ENCODE peak calls at places on chromosome 11, in seven cellular contexts. F, I, V, C, H, G and W are unnamed samples.

GRCh38 chr11:70111269-70112016 is 33.3 kb downstream of the ANO1 start:
- DNase-seq in G (no peak), V (peak; percentile 31), F (no peak), H (peak; percentile 43), I (peak; percentile 67), C (no peak), W (no peak)

GRCh38 chr11:39461065-39461464 is 1998.4 kb downstream of the LRRC4C start:
- DNase-seq in G (no peak), C (no peak), H (no peak), V (no peak), I (no peak), F (no peak), W (no peak)

GRCh38 chr11:68990995-68991780 is 10.4 kb upstream of the MRGPRD start:
- DNase-seq in I (no peak), G (no peak), V (no peak), H (no peak), C (no peak), F (no peak), W (no peak)

GRCh38 chr11:129215506-129216245 is 23.6 kb upstream of the ARHGAP32 start:
- DNase-seq in F (no peak), G (no peak), H (no peak), I (no peak), V (no peak), C (no peak), W (no peak)

GRCh38 chr11:121082219-121082618 is 18.8 kb upstream of the TECTA start:
- DNase-seq in I (no peak), C (no peak), G (no peak), V (no peak), F (no peak), H (no peak), W (no peak)

GRCh38 chr11:83819936-83820549 is 533.9 kb upstream of the CCDC90B start:
- DNase-seq in I (peak; percentile 82), H (peak; percentile 57), G (no peak), V (peak; percentile 80), F (no peak), C (no peak), W (peak; percentile 18)

GRCh38 chr11:30635401-30635989 is 49.3 kb upstream of the MPPED2 start:
- DNase-seq in F (peak; percentile 17), G (no peak), H (no peak), C (no peak), I (peak; percentile 0), V (no peak), W (no peak)

GRCh38 chr11:95918720-95919119 is 5.2 kb downstream of the MTMR2 start:
- DNase-seq in G (no peak), C (no peak), V (no peak), F (no peak), I (no peak), H (no peak), W (no peak)

DNA sequence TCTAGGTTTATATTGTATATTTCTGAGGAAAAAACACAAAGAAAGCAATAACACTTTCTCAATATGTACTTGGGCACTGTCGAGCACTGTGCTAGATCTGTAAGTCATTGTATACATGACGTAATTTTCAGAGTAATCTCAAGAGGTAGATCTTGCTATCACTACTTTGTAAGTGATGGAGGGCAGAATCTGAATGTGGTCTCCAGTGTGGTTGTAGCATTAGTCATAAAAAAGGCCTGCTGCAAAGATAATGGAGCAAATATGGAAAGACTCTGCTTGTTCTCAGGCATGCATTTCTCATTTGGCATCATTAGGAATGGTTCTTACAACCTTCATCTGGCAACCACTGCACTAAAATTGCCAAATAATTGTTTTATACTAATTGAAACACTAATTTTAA is 419.8 kb upstream of the CCDC179 start:
- DNase-seq in I (peak; percentile 50), H (no peak), F (no peak), G (no peak), C (no peak), V (no peak), W (no peak)
- H3K27me3 ChIP-seq in I (no peaks in the 10 kb centered on the region), H (no peaks in the 10 kb centered on the region), F (no peaks in the 10 kb centered on the region), G (no peaks in the 10 kb centered on the region), C (no peaks in the 10 kb centered on the region), V (no peaks in the 10 kb centered on the region), W (no peaks in the 10 kb centered on the region)

DNA sequence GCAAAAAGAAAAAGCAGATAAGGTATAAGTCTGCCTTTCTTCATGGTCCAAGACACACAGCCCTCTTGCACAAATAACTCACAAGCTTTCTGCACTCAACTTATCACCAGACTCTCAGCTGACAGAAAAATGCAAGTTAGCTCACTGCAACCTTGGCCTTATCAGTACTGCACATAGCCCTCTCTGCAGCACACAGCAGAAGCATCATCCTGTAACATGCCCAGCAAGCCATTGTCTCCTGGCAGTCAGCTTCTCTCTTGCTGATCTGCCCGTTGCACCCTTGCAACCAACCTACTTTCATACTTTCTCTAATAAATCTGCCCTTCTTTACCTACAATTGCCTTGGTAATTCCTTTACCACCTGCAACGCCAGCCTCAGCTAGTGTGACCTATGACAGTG is 5.8 kb downstream of the ZBTB44 start:
- DNase-seq in F (no peak), H (no peak), C (no peak), G (no peak), I (peak; percentile 44), V (no peak), W (no peak)
- TF ChIP-seq CTCF in F (no peak), H (no peak), C (no peak), G (no peak), I (no peak), V (no peak), W (no peak)

GRCh38 chr11:76152086-76152658 is 54.1 kb downstream of the WNT11 start:
- DNase-seq in V (peak; percentile 94), F (no peak), C (peak; percentile 86), G (peak; percentile 64), H (peak; percentile 79), I (peak; percentile 85), W (no peak)

GRCh38 chr11:76151561-76152085 is 54.7 kb downstream of the WNT11 start:
- DNase-seq in F (no peak), V (no peak), G (no peak), I (no peak), C (no peak), H (no peak), W (no peak)

GRCh38 chr11:76155455-76156232 is 50.7 kb downstream of the WNT11 start:
- DNase-seq in I (no peak), F (peak; percentile 71), V (no peak), H (no peak), C (no peak), G (no peak), W (no peak)

GRCh38 chr11:76153609-76153949 is 52.7 kb downstream of the WNT11 start:
- DNase-seq in I (peak; percentile 49), F (no peak), H (no peak), V (peak; percentile 88), C (no peak), G (no peak), W (peak; percentile 59)

DNA sequence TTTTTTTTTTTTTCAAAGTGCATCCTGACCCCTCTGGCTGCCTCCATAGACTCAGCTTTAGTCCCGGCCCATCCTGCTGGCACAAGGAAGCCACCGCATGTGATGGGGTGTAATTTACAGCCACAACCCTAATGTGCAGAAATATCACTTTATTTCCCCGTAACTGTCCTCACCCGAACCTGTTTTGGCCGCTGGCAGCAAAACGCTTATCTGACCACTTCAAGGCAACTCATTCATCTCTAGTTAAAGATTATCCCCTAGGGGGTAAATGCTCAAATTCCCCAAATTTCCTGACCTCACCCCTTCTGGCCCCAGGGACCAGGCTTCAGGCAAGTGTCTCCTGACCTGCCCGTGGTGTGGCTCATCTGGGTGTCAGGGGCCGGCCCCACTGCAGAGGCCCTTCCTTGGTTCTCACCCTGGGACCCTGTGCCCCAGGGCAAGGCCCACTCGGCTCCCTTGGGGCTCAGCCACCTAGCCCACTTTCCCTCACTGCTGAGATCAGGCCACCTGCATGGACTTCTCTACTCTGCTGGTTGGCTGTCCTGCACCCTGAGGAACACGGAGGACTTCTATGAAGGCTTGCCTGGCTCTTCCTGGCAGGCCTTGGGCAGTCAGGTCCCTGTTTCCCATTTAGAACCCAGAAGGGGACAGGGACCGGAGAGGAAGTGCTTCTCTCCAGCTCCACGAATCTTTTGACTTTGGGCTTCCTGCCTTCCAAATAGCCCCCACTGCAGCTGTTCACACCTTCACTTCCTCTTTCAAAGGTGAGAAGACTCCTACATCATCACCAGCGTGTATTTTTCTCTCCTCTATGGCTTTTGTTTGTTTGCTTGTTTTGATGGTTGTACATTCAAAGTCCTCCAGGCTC is 53.3 kb downstream of the WNT11 start:
- DNase-seq in G (no peak), H (no peak), V (no peak), I (no peak), F (no peak), C (peak; percentile 53), W (no peak)
- H3K27me3 ChIP-seq in G (peaks cover 3% of the 10 kb centered on the region), H (no peaks in the 10 kb centered on the region), V (no peaks in the 10 kb centered on the region), I (no peaks in the 10 kb centered on the region), F (no peaks in the 10 kb centered on the region), C (no peaks in the 10 kb centered on the region), W (peaks cover 3% of the 10 kb centered on the region)

DNA sequence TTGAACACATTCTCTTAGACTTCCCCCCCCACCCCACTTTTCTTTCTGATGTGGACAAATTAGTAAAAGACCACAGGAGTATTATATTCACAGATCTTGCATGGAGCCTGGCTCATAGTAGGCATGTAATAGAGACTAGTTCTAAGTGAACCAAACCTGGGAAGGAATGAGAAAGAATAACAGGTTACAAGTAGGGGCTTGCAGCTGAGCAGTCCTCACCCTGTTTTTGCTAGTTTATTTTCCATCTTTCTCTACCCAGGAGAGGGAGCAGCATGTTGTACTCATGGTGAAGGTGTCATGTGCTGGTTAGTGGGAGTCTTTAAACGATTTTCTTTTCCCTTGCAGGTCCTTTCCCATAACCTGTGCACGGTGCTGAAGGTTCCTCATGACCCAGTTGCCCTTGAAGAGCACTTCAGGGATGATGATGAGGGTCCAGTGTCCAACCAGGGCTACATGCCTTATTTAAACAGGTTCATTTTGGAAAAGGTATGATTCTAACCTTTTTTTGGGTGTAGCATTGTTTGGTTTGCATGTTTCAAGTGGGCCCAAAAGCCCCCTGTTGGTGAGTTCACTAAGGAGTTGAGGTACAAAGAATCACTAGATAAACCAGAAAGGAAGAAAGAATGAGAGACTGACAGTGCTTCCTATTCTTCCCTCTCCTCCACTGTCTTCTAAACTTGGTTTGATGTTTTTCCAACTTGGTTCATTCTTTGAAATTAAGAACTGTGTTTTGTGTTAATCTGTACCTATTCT is 30.1 kb downstream of the SWAP70 start:
- DNase-seq in C (no peak), F (no peak), H (no peak), G (no peak), V (no peak), I (no peak), W (no peak)
- TF ChIP-seq CTCF in C (no peak), F (no peak), H (no peak), G (peak; percentile 19), V (no peak), I (no peak), W (no peak)